ENCODE peak calls at places on chromosomes 12 and 14, in eight cellular contexts. W is tibial artery, B is IMR-90, U is lower leg skin, C is HCT116, M is adrenal gland, S is fibroblast of lung, X is uterus. P is an unnamed sample.
A peak's percentile ranks its signal among the peaks of the same experiment; 100 is the strongest.

GRCh38 chr14:76056128-76056527 is 70.6 kb downstream of the IFT43 start:
- DNase-seq in X (no peak), S (peak; percentile 3), C (no peak), B (peak; percentile 4), M (no peak), W (no peak), U (no peak), P (no peak)

GRCh38 chr12:49037111-49037946 is 18.8 kb upstream of the PRKAG1 start:
- DNase-seq in U (no peak), W (no peak), C (no peak), X (no peak), S (no peak), B (no peak), M (no peak), P (no peak)

GRCh38 chr12:16281157-16281556 is 3.7 kb upstream of the SLC15A5 start:
- DNase-seq in C (no peak), B (no peak), S (peak; percentile 27), W (no peak), X (no peak), M (no peak), U (no peak), P (no peak)

GRCh38 chr14:53780156-53780555 is 176.5 kb downstream of the BMP4 start:
- DNase-seq in U (no peak), W (no peak), X (no peak), C (no peak), B (no peak), M (no peak), S (no peak), P (no peak)

GRCh38 chr14:24325963-24326362 is 8.9 kb downstream of the ADCY4 start:
- DNase-seq in M (no peak), W (no peak), B (no peak), U (no peak), C (no peak), S (no peak), X (no peak), P (no peak)

GRCh38 chr12:110107369-110108281 is 16.5 kb upstream of the IFT81 start:
- DNase-seq in U (no peak), S (peak; percentile 98), X (peak; percentile 88), M (peak; percentile 90), W (peak; percentile 85), B (peak; percentile 97), C (no peak), P (peak; percentile 90)

GRCh38 chr12:49413010-49413409 is 45.7 kb downstream of the SPATS2 start:
- DNase-seq in M (no peak), X (no peak), S (no peak), U (no peak), W (no peak), C (no peak), B (peak; percentile 42), P (no peak)

GRCh38 chr14:99754141-99755067 is 38.8 kb upstream of the EML1 start:
- DNase-seq in X (no peak), S (peak; percentile 59), B (no peak), U (no peak), M (peak; percentile 71), W (peak; percentile 70), C (no peak), P (no peak)

GRCh38 chr12:2902287-2902880 is 11.7 kb downstream of the TULP3 start:
- DNase-seq in X (peak; percentile 28), C (no peak), U (peak; percentile 49), B (peak; percentile 50), S (peak; percentile 42), W (no peak), M (peak; percentile 25), P (no peak)

GRCh38 chr12:130754234-130755001 is 38.3 kb upstream of the RIMBP2 start:
- DNase-seq in B (no peak), W (no peak), X (no peak), S (no peak), M (no peak), C (no peak), U (no peak), P (no peak)

GRCh38 chr12:65663097-65663496 is 161.2 kb upstream of the HMGA2 start:
- DNase-seq in X (no peak), B (no peak), C (no peak), M (no peak), W (no peak), S (peak; percentile 15), U (no peak), P (no peak)

GRCh38 chr14:53444677-53445312 is 291.7 kb upstream of the DDHD1 start:
- DNase-seq in C (no peak), W (no peak), B (peak; percentile 13), S (no peak), M (no peak), X (no peak), U (no peak), P (no peak)

GRCh38 chr12:52358575-52359350 is 8.5 kb downstream of the KRT85 start:
- DNase-seq in B (no peak), W (peak; percentile 43), U (no peak), S (peak; percentile 11), M (peak; percentile 1), C (no peak), X (no peak), P (no peak)

GRCh38 chr14:71590131-71590530 is 342.1 kb upstream of the RGS6 start:
- DNase-seq in B (no peak), U (no peak), X (no peak), C (no peak), S (no peak), W (no peak), M (no peak), P (no peak)

GRCh38 chr14:93648440-93649168 is 139.7 kb downstream of the PRIMA1 start:
- DNase-seq in U (no peak), S (no peak), C (peak; percentile 34), X (no peak), W (no peak), B (no peak), M (no peak), P (no peak)

DNA sequence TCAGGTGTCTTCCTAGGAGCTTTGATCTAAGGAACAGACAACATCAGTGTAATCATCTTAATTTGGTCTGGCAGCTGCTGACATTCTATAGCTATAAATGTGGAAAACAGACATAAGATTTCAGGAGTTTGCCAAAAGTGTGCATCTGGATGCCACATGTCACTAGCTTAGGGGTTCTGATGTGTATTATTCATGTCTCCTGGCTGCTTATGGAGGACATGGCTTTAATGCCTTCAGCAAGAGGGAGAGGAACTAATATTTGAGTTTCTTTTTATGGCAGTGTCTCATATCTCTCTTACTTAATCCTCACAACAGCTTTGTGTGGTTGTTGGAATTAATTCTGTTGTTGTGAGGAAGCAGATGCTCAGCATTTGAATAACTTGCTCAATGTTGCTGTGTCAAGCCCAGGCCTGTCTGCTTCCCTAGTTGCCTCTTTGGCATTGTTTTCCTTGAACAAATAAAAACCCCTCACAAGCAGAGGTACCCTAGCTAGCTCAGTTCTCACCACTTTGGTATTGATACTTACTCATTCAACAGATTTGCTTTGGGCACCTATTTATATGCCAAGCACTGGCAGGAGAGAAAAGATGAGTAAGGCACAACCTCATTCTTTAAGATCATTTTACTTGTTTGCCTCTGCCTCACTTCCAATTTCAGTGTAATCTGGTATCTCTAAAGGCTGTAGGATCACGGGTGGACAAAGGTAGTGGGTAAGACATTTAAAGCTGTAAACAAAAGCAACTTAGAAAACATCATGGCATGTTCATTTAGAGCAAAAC is 39.8 kb upstream of the EID3 start:
- DNase-seq in X (no peak), M (no peak), C (no peak), U (peak; percentile 30), B (peak; percentile 67), W (no peak), S (peak; percentile 36), P (no peak)
- H3K4me3 ChIP-seq in X (no peak overlapping the region), M (no peak overlapping the region), C (no peak overlapping the region), U (no peak overlapping the region), B (no peak overlapping the region), W (no peak overlapping the region), S (no peak overlapping the region), P (no peak overlapping the region)

GRCh38 chr12:133083345-133083744 is 2.6 kb downstream of the ZNF140 start:
- DNase-seq in W (no peak), S (no peak), X (no peak), B (no peak), C (no peak), M (no peak), U (no peak), P (no peak)

GRCh38 chr12:133080051-133080618 is 588 bp upstream of the ZNF140 start:
- DNase-seq in S (peak; percentile 100), X (peak; percentile 98), M (peak; percentile 99), W (peak; percentile 99), B (peak; percentile 99), U (peak; percentile 99), C (no peak), P (peak; percentile 98)

GRCh38 chr12:133081408-133081806 is 684 bp downstream of the ZNF140 start:
- DNase-seq in U (peak; percentile 29), C (no peak), B (no peak), S (no peak), X (peak; percentile 20), W (no peak), M (peak; percentile 31), P (no peak)

DNA sequence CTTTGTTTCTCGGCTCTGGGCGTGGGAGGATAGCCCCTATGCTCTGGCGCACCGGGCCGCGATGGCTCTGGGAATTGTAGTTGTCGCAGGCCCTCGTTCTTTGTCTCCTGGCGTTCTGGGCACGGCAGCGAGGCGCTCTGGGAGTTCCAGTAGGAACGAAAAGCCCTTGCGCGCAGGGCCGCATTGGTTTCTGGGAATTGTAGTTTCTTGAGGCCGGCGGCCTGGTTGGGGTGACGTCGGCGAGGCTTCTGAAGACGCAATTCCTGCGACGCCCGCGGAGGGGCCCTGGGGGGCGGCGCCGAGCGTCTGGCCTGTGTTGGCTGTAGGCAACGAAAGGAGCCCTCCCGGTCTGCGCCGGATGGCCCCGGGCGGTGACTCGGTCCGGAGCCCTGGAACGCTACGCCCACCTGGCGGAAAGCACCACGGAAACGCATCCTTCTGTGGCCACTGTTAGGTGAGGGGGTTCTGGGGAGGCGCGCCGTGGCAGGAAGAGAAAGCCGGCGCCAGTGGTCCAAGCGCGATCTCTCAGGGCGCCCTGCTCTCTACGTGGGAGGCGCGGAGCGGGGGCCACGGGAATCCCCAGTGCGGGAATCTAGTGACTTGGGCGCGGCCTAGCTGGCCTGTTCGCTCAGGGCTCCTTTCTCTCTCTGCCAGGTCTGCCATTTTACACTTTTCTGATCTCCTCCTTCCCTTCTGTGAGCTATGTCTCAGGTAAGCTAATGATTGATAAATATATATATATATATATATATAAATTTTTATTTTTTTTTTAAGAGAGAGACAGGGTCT is at the start of gene ZNF140:
- DNase-seq in S (peak; percentile 98), C (no peak), W (peak; percentile 98), X (peak; percentile 95), M (peak; percentile 97), B (peak; percentile 96), U (peak; percentile 96), P (peak; percentile 85)
- TF ChIP-seq CTCF in S (peak; percentile 23), C (no peak), W (peak; percentile 30), X (peak; percentile 57), M (peak; percentile 45), B (peak; percentile 7), U (no peak), P (peak; percentile 21)

DNA sequence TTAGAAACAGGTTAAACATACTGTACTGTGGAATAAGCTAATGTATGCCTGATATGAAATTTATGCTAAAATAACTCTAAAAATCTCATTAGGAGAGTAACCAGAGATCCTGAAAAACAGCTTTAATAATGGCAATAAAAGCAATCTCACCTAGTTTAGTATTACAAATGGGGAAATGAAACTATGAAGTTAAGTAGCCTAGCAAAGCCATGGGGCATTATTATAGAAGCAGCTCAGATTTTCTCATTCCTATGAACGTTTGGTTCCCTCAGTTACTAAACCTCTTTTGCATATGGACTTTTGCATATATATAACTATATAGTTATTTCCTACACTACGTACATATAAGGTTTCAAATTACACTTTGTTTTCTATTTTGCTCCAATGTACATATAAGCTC is 25.0 kb upstream of the APPL2 start:
- DNase-seq in U (no peak), X (no peak), W (no peak), C (no peak), M (no peak), B (no peak), S (no peak), P (no peak)
- H3K4me3 ChIP-seq in U (no peak overlapping the region), X (no peak overlapping the region), W (no peak overlapping the region), C (no peak overlapping the region), M (no peak overlapping the region), B (no peak overlapping the region), S (no peak overlapping the region), P (no peak overlapping the region)

GRCh38 chr14:78790262-78790661 is 620.1 kb downstream of the NRXN3 start:
- DNase-seq in C (no peak), S (no peak), X (no peak), U (no peak), W (no peak), B (no peak), M (no peak), P (no peak)
- TF ChIP-seq CTCF in C (no peak), S (no peak), X (no peak), U (no peak), W (no peak), B (no peak), M (no peak), P (no peak)